ENCODE peak calls at places on chromosomes 1 and 21, in seven cellular contexts. J is psoas muscle; U is CD8-positive, alpha-beta T cell; T is small intestine; O is left ventricle myocardium inferior; H is adrenal gland; G is iPS DF 6.9. L is an unnamed sample.

GRCh38 chr1:67652800-67653199 is 32.2 kb upstream of the GADD45A start:
- DNase-seq in T (no peak), J (peak), U (no peak), G (no peak), O (no peak), H (peak), L (no peak)

GRCh38 chr1:65075123-65075976 is 72.7 kb upstream of the AK4 start:
- DNase-seq in T (peak), U (peak), J (no peak), O (no peak), H (peak), G (peak), L (no peak)

GRCh38 chr1:212166296-212167039 is 118.7 kb upstream of the PPP2R5A start:
- DNase-seq in H (no peak), O (no peak), T (no peak), U (no peak), G (no peak), J (no peak), L (no peak)

GRCh38 chr21:25903599-25903998 is 168.8 kb downstream of the GABPA start:
- DNase-seq in H (no peak), O (no peak), U (no peak), J (no peak), T (no peak), G (no peak), L (no peak)

GRCh38 chr1:179143332-179143731 is 61.5 kb downstream of the TOR3A start:
- DNase-seq in O (no peak), T (no peak), J (no peak), G (no peak), U (no peak), H (no peak), L (no peak)

GRCh38 chr1:66309006-66309741 is 224.8 kb upstream of the SGIP1 start:
- DNase-seq in H (no peak), G (no peak), J (no peak), T (no peak), U (no peak), O (no peak), L (no peak)

GRCh38 chr1:86089765-86090164 is 66.8 kb downstream of the COL24A1 start:
- DNase-seq in G (no peak), O (no peak), T (no peak), U (no peak), H (no peak), J (no peak), L (no peak)

GRCh38 chr1:179969962-179970361 is 15.4 kb downstream of the CEP350 start:
- DNase-seq in G (no peak), U (no peak), J (no peak), O (no peak), T (no peak), H (no peak), L (no peak)

GRCh38 chr1:103142466-103142865 is 34.1 kb upstream of the COL11A1 start:
- DNase-seq in T (no peak), O (no peak), G (no peak), H (no peak), U (no peak), J (no peak), L (no peak)

DNA sequence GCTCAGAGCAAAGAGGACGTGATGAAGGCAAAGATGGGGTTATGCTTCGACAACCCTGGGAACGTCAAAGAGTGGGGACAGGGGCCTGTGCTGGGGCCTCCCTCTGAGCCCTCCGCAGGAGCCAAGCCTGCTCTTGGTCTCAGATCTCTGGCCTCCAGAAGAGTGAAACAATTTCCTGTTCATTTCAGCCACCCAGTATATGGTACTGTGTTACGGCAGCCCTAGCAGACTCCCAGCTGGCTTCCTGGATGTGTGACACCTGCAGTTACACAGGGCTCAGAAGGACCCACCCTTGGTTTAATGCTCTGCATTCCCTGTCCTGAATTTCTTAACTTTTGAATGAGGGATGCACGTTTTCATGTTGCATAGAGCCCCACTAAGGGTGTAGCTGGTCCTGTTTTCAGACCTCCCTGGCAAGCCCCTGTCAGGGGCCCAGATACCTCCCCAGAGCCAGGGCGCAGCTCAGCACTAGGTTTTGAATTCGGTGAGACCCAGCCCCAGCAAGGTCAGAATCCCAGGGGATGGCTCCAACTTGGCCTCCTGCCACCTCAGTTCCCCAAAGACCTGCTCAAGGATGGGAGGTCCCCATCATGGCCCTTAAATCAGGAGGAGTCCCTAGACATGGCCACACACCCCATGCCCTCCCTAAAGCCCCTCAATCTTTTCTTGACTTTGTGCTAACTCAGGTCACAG is 79.0 kb upstream of the IFFO2 start:
- DNase-seq in H (peak), J (no peak), O (no peak), U (no peak), T (no peak), G (no peak), L (no peak)
- H3K27ac ChIP-seq in H (no peak), J (no peak), O (no peak), U (no peak), T (no peak), G (no peak), L (no peak)

GRCh38 chr1:240093120-240093961 is 1.7 kb downstream of the FMN2 start:
- DNase-seq in U (no peak), O (no peak), T (no peak), G (no peak), H (peak), J (no peak), L (no peak)
- H3K4me3 ChIP-seq in U (no peak), O (peak), T (peak), G (peak), H (peak), J (peak), L (no peak)

DNA sequence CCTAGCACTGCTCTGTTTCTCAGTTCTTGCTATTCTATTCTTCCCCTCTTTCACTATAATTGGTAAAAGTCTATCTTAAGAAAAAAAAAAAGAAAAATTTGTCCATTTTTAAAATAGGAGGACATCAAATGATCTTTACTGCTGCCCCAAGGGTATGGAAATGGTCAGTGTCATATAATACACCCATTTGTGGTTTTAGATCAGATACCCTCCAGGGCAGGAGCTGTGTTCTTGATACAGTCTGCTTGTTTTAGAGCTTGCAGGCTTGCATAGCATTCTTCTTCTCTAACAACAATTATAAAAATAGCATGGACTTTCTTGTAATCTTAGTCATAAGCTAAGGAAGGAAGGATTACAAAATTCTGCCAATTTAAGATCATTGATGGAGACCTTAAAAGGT is 156.2 kb downstream of the PTGER3 start:
- DNase-seq in T (no peak), U (no peak), O (no peak), J (no peak), G (no peak), H (no peak), L (no peak)
- H3K27ac ChIP-seq in T (no peak), U (no peak), O (no peak), J (no peak), G (no peak), H (no peak), L (no peak)

GRCh38 chr21:16535100-16535418 is 805.3 kb downstream of the USP25 start:
- DNase-seq in T (no peak), J (peak), O (peak), H (peak), G (no peak), U (no peak), L (no peak)

GRCh38 chr21:16534408-16535099 is 804.8 kb downstream of the USP25 start:
- DNase-seq in U (no peak), H (peak), O (peak), J (peak), G (no peak), T (no peak), L (no peak)

GRCh38 chr21:16536661-16537359 is 807.0 kb downstream of the USP25 start:
- DNase-seq in O (no peak), J (no peak), U (no peak), T (no peak), G (no peak), H (no peak), L (no peak)

GRCh38 chr21:16532841-16533240 is 803.1 kb downstream of the USP25 start:
- DNase-seq in H (no peak), O (no peak), U (no peak), T (no peak), G (no peak), J (no peak), L (no peak)

GRCh38 chr21:16533692-16534407 is 804.1 kb downstream of the USP25 start:
- DNase-seq in H (no peak), G (no peak), J (no peak), T (peak), O (no peak), U (no peak), L (no peak)
- H3K4me3 ChIP-seq in H (no peak), G (no peak), J (peak), T (no peak), O (peak), U (no peak), L (peak)

GRCh38 chr1:169782596-169782995 is 12.1 kb downstream of the METTL18 start:
- DNase-seq in T (no peak), G (no peak), H (no peak), O (no peak), J (no peak), U (no peak), L (no peak)
- H3K27ac ChIP-seq in T (no peak), G (no peak), H (no peak), O (no peak), J (no peak), U (no peak), L (no peak)

DNA sequence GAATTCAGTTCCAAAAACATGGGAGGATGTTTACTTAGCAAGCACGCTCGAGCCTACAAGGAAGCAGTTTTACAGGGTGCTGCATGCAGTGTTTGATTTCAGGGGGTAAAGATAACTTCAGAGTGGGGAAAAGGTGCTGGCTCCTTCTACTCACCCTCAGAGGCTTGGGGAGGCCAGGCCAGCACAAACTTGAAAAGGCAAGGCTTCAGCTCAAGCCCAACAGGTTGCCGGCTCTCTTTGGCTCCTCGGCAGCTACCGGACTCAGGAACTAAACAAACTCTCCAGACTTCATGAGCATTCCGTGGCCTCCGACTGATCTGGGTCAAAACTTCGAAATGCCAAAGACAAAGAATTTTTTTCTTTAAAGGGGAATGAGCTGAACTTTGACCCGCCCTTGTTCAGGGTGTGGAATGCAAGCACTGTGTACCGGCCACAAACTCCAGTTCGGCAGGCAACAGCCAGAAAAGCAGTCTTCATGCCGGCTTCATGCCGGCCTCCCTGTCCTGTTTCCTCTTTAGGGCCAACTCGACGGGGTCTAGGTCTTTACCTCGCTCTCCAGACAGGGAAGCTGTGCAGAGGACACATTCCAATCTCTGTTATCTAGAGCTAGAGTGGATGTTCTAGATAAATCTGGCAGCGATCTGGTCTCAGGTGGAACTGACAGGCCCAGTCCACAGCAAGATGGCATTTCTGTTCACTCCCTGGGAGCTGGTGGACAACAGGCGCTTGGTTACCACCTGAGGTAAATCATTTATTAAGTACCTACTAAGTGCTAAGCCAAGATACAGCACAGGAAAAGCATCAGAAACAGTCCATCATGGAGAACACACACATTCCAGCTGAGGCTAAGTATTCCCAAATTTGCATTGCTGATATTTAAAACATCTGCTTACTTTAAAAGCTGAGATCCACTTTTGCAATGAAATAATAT is 75.0 kb downstream of the CD46 start:
- DNase-seq in U (no peak), G (no peak), T (peak), H (no peak), O (no peak), J (no peak), L (no peak)
- H3K4me3 ChIP-seq in U (peak), G (no peak), T (no peak), H (no peak), O (peak), J (peak), L (peak)

GRCh38 chr1:200473698-200474371 is 64.0 kb upstream of the ZNF281 start:
- DNase-seq in G (no peak), T (no peak), J (no peak), O (no peak), U (no peak), H (no peak), L (no peak)
- H3K27ac ChIP-seq in G (no peak), T (peak), J (no peak), O (no peak), U (no peak), H (no peak), L (no peak)

DNA sequence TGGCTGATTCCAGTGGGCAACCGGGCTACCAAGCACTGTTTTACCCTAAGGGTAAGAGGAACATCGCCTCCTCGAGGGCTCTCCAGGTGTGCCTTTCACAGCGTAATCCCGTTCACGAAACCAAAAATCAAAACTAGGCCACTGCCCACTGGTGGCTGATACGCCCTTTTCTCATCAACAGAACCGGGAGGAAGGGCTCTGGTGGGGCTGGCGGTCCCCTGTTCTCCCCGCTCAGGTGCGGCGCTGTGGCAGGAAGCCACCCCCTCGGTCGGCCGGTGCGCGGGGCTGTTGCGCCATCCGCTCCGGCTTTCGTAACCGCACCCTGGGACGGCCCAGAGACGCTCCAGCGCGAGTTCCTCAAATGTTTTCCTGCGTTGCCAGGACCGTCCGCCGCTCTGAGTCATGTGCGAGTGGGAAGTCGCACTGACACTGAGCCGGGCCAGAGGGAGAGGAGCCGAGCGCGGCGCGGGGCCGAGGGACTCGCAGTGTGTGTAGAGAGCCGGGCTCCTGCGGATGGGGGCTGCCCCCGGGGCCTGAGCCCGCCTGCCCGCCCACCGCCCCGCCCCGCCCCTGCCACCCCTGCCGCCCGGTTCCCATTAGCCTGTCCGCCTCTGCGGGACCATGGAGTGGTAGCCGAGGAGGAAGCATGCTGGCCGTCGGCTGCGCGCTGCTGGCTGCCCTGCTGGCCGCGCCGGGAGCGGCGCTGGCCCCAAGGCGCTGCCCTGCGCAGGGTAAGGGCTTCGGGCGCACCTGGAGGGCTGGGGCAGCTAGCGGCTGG is at the start of gene IL6R:
- DNase-seq in J (peak), H (peak), U (peak), O (peak), G (no peak), T (peak), L (peak)
- H3K4me3 ChIP-seq in J (peak), H (peak), U (peak), O (peak), G (peak), T (peak), L (peak)

DNA sequence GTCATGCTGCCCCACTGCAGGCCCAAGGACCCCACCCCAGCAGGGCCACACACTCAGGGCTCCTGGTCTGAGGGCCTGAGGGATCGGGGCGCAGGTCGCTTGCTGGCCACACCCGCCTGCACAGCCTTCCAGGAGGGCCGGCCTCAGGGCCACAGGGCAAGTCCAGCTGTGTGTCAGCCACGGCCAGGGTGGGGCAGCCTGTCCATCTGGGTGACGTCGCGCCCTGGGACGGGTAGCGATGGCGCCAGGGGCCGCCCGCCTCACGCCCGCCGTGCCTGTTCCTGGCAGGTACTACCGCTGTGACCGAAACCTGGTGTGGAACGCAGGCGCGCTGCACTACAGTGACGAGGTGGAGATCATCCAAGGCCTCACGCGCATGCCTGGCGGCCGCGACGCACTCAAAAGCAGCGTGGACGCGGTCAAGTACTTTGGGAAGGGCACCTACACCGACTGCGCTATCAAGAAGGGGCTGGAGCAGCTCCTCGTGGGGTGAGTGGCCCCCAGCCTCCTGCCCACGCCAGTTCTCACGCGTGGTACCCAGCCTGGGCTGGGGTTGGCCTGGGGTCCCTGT is 2.5 kb downstream of the COL6A1 start:
- DNase-seq in U (no peak), G (no peak), O (peak), H (no peak), J (peak), T (no peak), L (no peak)
- H3K27ac ChIP-seq in U (no peak), G (no peak), O (peak), H (no peak), J (no peak), T (no peak), L (peak)

DNA sequence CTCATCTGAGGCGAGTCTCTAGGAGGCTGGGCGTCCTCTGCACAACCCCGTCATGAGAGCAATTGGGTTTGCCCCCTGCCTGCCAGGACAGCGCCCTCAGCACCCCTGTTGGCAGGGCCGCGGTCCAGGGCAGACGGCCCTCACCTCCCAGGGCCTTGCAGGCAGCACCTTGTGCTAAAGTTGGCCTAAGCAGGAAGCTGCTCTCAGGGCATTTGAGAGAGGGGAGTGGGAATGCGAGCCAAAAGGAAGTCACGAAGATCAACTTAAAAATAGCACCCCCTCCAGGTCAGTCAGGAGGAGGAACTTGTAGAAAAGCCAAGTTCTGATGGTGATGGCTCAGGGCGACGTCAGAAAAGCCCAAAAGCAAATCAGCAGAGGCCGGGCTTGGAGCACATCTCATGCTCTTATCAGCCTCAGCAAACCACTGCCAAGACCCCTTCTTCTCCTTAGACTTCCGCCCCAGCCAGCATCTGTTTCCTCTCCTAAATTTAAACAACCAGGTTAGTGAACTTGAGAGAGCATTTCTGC is 12.6 kb upstream of the ADORA3 start:
- DNase-seq in G (peak), T (peak), J (peak), H (peak), O (peak), U (peak), L (no peak)
- H3K4me3 ChIP-seq in G (no peak), T (no peak), J (peak), H (no peak), O (peak), U (peak), L (peak)

L was measured in esophagus squamous epithelium.